ENCODE peak calls at places on chromosomes 5 and 9, in six cellular contexts. B is lung, P is cardiac muscle cell, T is ascending aorta, U is ovary, F is pancreas. X is an unnamed sample. For H3K9me3 and H3K4me1, the result is how much of the 10 kb centered on the place peaks cover.

GRCh38 chr9:110521211-110521610 is 58.3 kb downstream of the SVEP1 start:
- DNase-seq in B (no peak), P (no peak), T (no peak), U (no peak), F (no peak), X (no peak)

GRCh38 chr5:312845-313244 is 8.7 kb upstream of the AHRR start:
- DNase-seq in B (no peak), P (no peak), T (no peak), U (peak), F (no peak), X (no peak)

GRCh38 chr5:123460296-123460729 is 37.1 kb upstream of the CEP120 start:
- DNase-seq in B (no peak), P (no peak), T (no peak), U (no peak), F (peak), X (no peak)

GRCh38 chr9:21919377-21920362 is 74.5 kb downstream of the CDKN2A start:
- DNase-seq in B (no peak), P (no peak), T (no peak), U (no peak), F (no peak), X (no peak)

GRCh38 chr9:36866840-36867239 is 167.2 kb downstream of the PAX5 start:
- DNase-seq in B (no peak), P (no peak), T (no peak), U (no peak), F (no peak), X (no peak)

GRCh38 chr5:178314961-178315820 is 82.6 kb upstream of the PHYKPL start:
- DNase-seq in B (no peak), P (no peak), T (no peak), U (no peak), F (no peak), X (no peak)

GRCh38 chr9:81320909-81321482 is 368.4 kb downstream of the TLE1 start:
- DNase-seq in B (no peak), P (no peak), T (no peak), U (no peak), F (no peak), X (no peak)

GRCh38 chr5:136055612-136056302 is 27.0 kb downstream of the TGFBI start:
- DNase-seq in B (no peak), P (no peak), T (no peak), U (no peak), F (no peak), X (no peak)

GRCh38 chr5:143652104-143652700 is 159.8 kb upstream of the HMHB1 start:
- DNase-seq in B (no peak), P (no peak), T (no peak), U (no peak), F (no peak), X (no peak)

GRCh38 chr5:112918136-112918535 is 3.9 kb downstream of the REEP5 start:
- DNase-seq in B (no peak), P (no peak), T (no peak), U (no peak), F (no peak), X (no peak)

GRCh38 chr5:109558364-109558763 is 131.4 kb upstream of the MAN2A1 start:
- DNase-seq in B (no peak), P (no peak), T (no peak), U (no peak), F (no peak), X (no peak)

GRCh38 chr5:89580976-89581375 is 698.0 kb upstream of the MEF2C start:
- DNase-seq in B (no peak), P (no peak), T (no peak), U (no peak), F (no peak), X (no peak)

GRCh38 chr5:18216729-18217128 is 582.5 kb downstream of the TAF11L14 start:
- DNase-seq in B (no peak), P (no peak), T (no peak), U (no peak), F (no peak), X (no peak)

GRCh38 chr5:35161637-35162248 is 68.5 kb downstream of the PRLR start:
- DNase-seq in B (no peak), P (no peak), T (no peak), U (no peak), F (no peak), X (no peak)

GRCh38 chr5:158938181-158938580 is 161.5 kb downstream of the EBF1 start:
- DNase-seq in B (no peak), P (no peak), T (no peak), U (no peak), F (no peak), X (no peak)

GRCh38 chr9:125258832-125259534 is 2.6 kb upstream of the GAPVD1 start:
- DNase-seq in B (no peak), P (no peak), T (no peak), U (no peak), F (no peak), X (no peak)

GRCh38 chr9:125260564-125260963 is 1.1 kb upstream of the GAPVD1 start:
- DNase-seq in B (no peak), P (no peak), T (no peak), U (no peak), F (no peak), X (no peak)

GRCh38 chr9:125261501-125262216 is at the start of gene GAPVD1:
- DNase-seq in B (peak), P (peak), T (peak), U (peak), F (peak), X (peak)

GRCh38 chr9:125258160-125258559 is 3.5 kb upstream of the GAPVD1 start:
- DNase-seq in B (no peak), P (no peak), T (no peak), U (no peak), F (no peak), X (no peak)

DNA sequence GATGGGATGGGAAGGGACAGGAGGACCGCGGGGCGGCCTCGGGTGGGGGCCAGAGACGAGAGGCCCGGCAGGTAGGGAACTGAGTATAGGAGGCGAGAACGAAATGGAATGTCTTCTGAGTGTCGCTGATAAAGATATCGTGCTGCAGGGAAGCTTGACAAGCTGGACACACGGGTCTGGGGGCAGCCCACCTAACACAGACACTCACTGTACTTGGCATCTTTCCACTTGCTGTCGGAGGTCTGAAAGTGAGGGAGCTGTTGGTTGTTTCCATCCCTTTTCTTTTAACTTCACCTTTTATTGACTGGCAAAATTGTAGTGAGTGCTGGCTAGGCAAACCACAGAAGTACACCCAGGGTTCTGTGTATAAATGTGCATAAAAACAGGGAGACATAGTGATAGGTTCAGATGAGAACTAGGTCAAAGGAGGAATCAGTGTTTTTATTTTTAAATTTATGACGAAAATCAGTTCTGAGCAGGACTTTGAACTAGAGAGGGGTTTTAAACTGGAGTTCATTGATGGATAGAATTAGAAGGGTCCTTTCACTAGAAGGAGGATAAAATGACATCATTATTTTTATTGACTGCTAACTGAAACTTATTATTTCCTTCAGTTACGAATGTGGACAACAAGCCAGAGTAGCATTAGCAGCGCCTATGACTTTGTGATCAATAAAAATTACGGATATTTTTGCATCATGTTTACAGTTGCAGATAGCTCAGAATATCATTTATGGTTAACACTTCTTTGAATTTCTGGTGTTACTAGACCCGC is 778 bp downstream of the GAPVD1 start:
- DNase-seq in B (no peak), P (peak), T (no peak), U (no peak), F (no peak), X (no peak)
- H3K9me3 ChIP-seq in B (under half), P (under half), T (under half), U (under half), F (under half), X (under half)

GRCh38 chr9:115837618-115838017 is 316.0 kb upstream of the PAPPA start:
- DNase-seq in B (no peak), P (no peak), T (no peak), U (no peak), F (no peak), X (no peak)

GRCh38 chr9:115838417-115838816 is 315.2 kb upstream of the PAPPA start:
- DNase-seq in B (no peak), P (no peak), T (no peak), U (no peak), F (no peak), X (no peak)
- H3K27ac ChIP-seq in B (no peak), P (no peak), T (no peak), U (no peak), F (no peak), X (no peak)

DNA sequence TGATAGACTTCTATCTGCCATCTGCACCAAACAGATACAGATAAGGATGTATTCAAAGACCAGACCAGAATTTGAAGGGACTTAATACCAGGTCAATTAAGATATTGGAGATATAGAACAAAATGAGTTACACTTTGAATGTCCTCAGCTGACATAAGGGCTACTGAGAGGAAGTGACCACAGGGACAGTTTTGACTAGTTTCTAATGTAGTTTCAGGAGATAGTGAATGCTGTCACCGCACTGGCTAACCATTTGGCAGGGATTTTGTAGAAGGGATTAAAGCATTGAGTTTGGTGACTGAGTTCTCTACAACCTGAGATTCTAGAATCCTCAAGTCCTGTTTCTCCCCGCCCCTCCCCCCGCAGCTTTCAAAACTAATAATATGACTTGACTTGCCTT is 22.7 kb downstream of the CCNH start:
- DNase-seq in B (no peak), P (no peak), T (no peak), U (no peak), F (no peak), X (no peak)
- H3K4me1 ChIP-seq in B (under half), P (under half), T (under half), U (under half), F (under half), X (under half)

GRCh38 chr9:77783518-77783917 is 135.4 kb upstream of the GNA14 start:
- DNase-seq in B (no peak), P (no peak), T (no peak), U (no peak), F (no peak), X (no peak)

GRCh38 chr9:77779010-77779409 is 130.9 kb upstream of the GNA14 start:
- DNase-seq in B (no peak), P (no peak), T (no peak), U (no peak), F (no peak), X (no peak)
- H3K9me3 ChIP-seq in B (under half), P (under half), T (under half), U (under half), F (under half), X (under half)

GRCh38 chr9:35604578-35605335 is at the start of gene TESK1:
- DNase-seq in B (peak), P (peak), T (no peak), U (peak), F (peak), X (no peak)

GRCh38 chr9:35606138-35606504 is 1.1 kb downstream of the TESK1 start:
- DNase-seq in B (no peak), P (no peak), T (no peak), U (no peak), F (no peak), X (no peak)

GRCh38 chr9:35606726-35607125 is 1.7 kb downstream of the TESK1 start:
- DNase-seq in B (no peak), P (no peak), T (no peak), U (no peak), F (no peak), X (no peak)

GRCh38 chr9:35603986-35604577 is 980 bp upstream of the TESK1 start:
- DNase-seq in B (peak), P (peak), T (peak), U (peak), F (peak), X (peak)

GRCh38 chr9:35605336-35606137 is 475 bp downstream of the TESK1 start:
- DNase-seq in B (no peak), P (peak), T (no peak), U (peak), F (no peak), X (no peak)
- H3K27ac ChIP-seq in B (peak), P (peak), T (peak), U (peak), F (peak), X (peak)